ENCODE peak calls at places on chromosomes 11 and 22, in four cellular contexts. T is CD4-positive, alpha-beta T cell; V is choroid plexus epithelial cell; U is cardiac muscle cell. J is an unnamed sample.

GRCh38 chr11:16357776-16358175 is 1.4 kb upstream of the SOX6 start:
- DNase-seq in T (no peak), V (no peak), U (no peak), J (no peak)

GRCh38 chr22:26737262-26737661 is 79.9 kb downstream of the MIAT start:
- DNase-seq in T (no peak), V (no peak), U (no peak), J (no peak)

GRCh38 chr11:2725367-2726300 is 25.8 kb upstream of the KCNQ1OT1 start:
- DNase-seq in T (no peak), V (peak), U (no peak), J (no peak)

GRCh38 chr11:16494918-16495691 is 138.8 kb upstream of the SOX6 start:
- DNase-seq in T (no peak), V (no peak), U (no peak), J (no peak)

GRCh38 chr11:80843266-80843974 is 1402.6 kb upstream of the TENM4 start:
- DNase-seq in T (no peak), V (no peak), U (no peak), J (no peak)

GRCh38 chr11:20362481-20362880 is 1.0 kb upstream of the HTATIP2 start:
- DNase-seq in T (no peak), V (no peak), U (no peak), J (no peak)

GRCh38 chr11:122690801-122691649 is 35.5 kb downstream of the UBASH3B start:
- DNase-seq in T (no peak), V (peak), U (peak), J (no peak)

GRCh38 chr11:91178366-91178765 is 955.5 kb upstream of the CHORDC1 start:
- DNase-seq in T (no peak), V (peak), U (no peak), J (no peak)

GRCh38 chr11:61601512-61601911 is 20.6 kb upstream of the SYT7 start:
- DNase-seq in T (no peak), V (no peak), U (no peak), J (no peak)

GRCh38 chr22:35838849-35839646 is 121.4 kb downstream of the APOL5 start:
- DNase-seq in T (no peak), V (peak), U (peak), J (no peak)

GRCh38 chr11:27599217-27599616 is 92.6 kb upstream of the LIN7C start:
- DNase-seq in T (no peak), V (no peak), U (no peak), J (no peak)

GRCh38 chr11:105697291-105697690 is 87.4 kb downstream of the GRIA4 start:
- DNase-seq in T (no peak), V (no peak), U (no peak), J (no peak)

GRCh38 chr11:82906931-82907330 is 5.4 kb downstream of the DDIAS start:
- DNase-seq in T (no peak), V (peak), U (no peak), J (no peak)

GRCh38 chr11:46618789-46619188 is 1.4 kb downstream of the ATG13 start:
- DNase-seq in T (no peak), V (peak), U (no peak), J (no peak)

GRCh38 chr11:78588517-78588916 is 13.9 kb upstream of the NARS2 start:
- DNase-seq in T (no peak), V (no peak), U (no peak), J (no peak)

GRCh38 chr11:78587446-78587845 is 12.8 kb upstream of the NARS2 start:
- DNase-seq in T (no peak), V (no peak), U (no peak), J (no peak)

GRCh38 chr11:78583889-78584288 is 9.2 kb upstream of the NARS2 start:
- DNase-seq in T (no peak), V (no peak), U (no peak), J (no peak)

GRCh38 chr11:78586452-78587046 is 11.9 kb upstream of the NARS2 start:
- DNase-seq in T (no peak), V (peak), U (no peak), J (no peak)
- TF ChIP-seq CTCF in T (peak), V (peak), U (peak), J (peak)

GRCh38 chr11:101759771-101760450 is 154.9 kb upstream of the CEP126 start:
- DNase-seq in T (no peak), V (peak), U (peak), J (no peak)
- TF ChIP-seq CTCF in T (no peak), V (peak), U (peak), J (no peak)

GRCh38 chr11:68440254-68440653 is 20.3 kb upstream of the PPP6R3 start:
- DNase-seq in T (no peak), V (peak), U (no peak), J (no peak)

GRCh38 chr11:68437927-68438657 is 22.5 kb upstream of the PPP6R3 start:
- DNase-seq in T (no peak), V (no peak), U (no peak), J (no peak)

GRCh38 chr11:68439355-68440065 is 21.0 kb upstream of the PPP6R3 start:
- DNase-seq in T (no peak), V (peak), U (no peak), J (no peak)

GRCh38 chr11:68436985-68437926 is 23.3 kb upstream of the PPP6R3 start:
- DNase-seq in T (no peak), V (peak), U (no peak), J (no peak)

DNA sequence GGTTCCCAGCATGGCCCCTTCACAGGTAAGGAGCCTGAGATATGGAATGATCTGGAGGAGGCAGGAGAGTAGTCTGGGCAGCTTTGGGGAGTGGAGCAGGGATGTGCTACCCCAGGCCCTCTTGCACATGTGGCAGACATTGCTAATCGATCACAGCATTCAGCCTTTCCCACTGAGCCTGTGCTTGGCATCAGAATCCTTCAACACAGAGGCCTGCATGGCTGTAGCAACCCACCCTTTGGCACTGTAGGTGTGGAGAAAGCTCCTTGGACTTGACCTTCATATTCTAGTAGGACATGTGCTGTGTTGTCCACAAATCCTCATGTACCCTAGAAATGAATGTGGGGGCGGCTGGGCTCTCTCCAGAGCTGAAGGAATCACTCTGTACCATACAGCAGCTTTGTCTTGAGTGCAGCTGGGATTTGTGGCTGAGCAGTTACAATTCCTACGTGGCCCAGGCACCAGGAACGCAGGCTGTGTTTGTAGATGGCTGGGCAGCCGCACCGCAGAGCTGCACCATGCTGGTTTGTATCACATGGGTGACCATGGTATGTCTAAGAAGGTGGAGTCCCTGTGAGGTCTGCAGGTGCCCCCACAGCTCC is 21.8 kb upstream of the PPP6R3 start:
- DNase-seq in T (no peak), V (no peak), U (no peak), J (no peak)
- TF ChIP-seq CTCF in T (no peak), V (no peak), U (no peak), J (no peak)

DNA sequence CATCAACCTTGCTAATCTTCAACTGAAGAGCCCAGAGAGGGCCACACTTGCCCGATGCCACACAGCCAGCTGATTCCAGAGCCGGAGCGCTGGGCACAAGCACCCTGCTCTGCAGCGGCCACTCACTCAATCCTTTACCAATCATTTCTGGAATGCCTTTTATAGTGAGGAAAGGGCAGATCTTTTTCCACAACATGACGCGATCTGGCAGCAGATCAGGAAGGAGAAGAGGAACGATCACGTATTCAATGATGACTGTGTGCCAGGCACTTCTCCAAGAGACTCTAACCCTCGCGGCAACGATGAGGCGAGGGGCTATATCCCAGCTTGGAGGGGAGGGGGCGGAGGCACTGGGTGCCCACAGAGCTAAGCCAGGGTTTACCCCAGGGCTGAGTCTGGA is 56.3 kb upstream of the TCF20 start:
- DNase-seq in T (no peak), V (no peak), U (no peak), J (no peak)
- TF ChIP-seq CTCF in T (no peak), V (no peak), U (no peak), J (no peak)

DNA sequence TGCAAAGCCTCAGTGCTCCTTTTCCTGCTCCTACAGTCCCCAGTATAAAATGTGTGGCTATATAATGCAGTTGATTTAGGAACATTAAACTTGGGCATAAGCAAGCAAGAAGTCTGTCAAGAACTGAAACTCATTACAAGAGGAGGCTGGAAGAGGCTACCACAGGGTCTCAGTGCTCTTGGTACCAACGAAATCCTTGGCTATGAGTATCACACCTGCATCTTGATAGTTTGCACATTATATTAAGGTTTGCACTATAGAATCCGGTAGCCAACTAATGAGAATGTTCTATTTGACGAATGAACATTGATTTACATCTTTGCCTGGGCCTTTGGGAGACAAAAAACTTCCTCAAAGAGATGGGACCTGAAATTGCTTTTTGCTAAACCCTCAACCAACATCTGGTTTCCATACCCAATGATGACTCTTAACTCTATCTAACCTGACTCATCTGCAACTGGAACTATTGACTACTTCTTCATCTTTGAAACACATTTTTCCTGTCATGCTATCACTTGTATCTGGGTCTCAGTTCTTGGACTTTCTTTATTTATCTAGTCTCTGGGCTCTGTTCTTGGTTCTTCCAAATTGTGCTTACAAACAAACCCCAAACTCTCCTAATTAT is 207.2 kb upstream of the CTSC start:
- DNase-seq in T (no peak), V (no peak), U (no peak), J (no peak)
- TF ChIP-seq CTCF in T (no peak), V (no peak), U (no peak), J (no peak)

DNA sequence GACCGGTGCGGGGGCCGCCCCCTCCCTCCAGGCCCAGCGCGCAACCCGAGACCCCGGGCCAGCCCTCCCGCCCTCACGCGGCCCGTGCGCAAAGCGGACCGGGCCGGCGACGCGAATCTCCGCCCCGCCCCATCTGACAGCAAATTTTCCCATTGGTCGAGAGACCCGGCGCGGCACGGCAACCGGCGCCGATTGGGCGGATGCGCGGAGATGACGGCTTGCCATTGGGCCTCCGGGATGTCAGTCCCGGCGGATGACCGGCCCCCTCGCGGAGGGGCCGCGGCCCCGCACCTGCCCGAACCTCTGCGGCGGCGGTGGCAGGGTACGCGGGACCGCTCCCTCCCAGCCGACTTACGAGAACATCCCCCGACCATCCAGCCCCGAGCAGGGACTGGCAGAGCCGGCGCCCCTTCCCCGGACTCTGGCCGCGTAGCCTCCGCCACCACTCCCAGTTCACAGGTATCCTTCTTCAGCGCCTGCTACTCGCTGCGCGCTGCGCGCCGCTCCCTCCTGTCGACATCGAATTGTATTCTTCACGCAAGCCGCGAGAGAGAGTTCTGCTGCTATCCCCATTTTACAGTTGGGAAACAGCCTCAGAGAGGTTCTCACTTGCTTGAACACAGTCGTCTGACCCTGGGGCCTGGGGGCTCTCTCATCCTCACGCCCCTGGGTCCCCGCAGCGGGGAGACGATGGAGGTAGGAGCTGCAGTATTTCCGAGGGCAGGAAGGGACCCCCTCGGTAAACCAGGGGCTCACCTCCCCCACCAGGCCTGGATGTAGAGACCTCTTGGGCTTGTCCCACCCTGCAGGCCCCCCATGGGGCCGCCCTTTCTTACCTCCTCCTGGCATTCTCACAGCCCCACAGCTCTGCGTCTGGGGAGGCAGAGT is at the start of gene ARVCF:
- DNase-seq in T (peak), V (peak), U (peak), J (peak)
- TF ChIP-seq CTCF in T (peak), V (no peak), U (peak), J (peak)

GRCh38 chr22:45818130-45819085 is 146.8 kb downstream of the ATXN10 start:
- DNase-seq in T (no peak), V (peak), U (peak), J (no peak)

GRCh38 chr22:45812910-45813309 is 141.3 kb downstream of the ATXN10 start:
- DNase-seq in T (no peak), V (no peak), U (no peak), J (no peak)

GRCh38 chr22:45819305-45819704 is 147.7 kb downstream of the ATXN10 start:
- DNase-seq in T (no peak), V (no peak), U (no peak), J (no peak)

GRCh38 chr22:45817705-45818104 is 146.1 kb downstream of the ATXN10 start:
- DNase-seq in T (no peak), V (no peak), U (no peak), J (no peak)

DNA sequence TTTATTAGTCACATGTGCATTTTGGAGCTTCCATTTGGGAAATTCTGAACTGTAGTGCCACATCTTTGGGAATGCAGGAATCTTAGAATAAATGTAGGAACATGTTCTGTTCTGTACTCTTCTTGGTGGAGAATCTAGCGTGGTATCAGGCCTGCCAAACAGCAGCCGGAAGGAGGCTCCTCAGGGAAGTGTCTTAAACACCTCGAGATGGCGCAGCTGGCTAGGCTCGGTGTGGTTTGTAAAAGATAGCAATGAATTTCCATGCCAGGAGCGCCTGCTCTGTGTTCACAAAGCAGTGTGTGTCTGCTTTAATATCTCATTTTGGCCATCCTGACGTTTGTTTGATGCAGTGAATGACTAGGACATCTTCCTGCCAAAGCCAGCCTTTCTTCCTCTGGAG is 145.1 kb downstream of the ATXN10 start:
- DNase-seq in T (no peak), V (no peak), U (no peak), J (no peak)
- TF ChIP-seq CTCF in T (no peak), V (no peak), U (no peak), J (no peak)

GRCh38 chr11:10761085-10761698 is 10.1 kb downstream of the CTR9 start:
- DNase-seq in T (no peak), V (no peak), U (no peak), J (no peak)

GRCh38 chr11:10762185-10762584 is 11.1 kb downstream of the CTR9 start:
- DNase-seq in T (no peak), V (no peak), U (no peak), J (no peak)

GRCh38 chr11:10762913-10763421 is 11.9 kb downstream of the CTR9 start:
- DNase-seq in T (no peak), V (peak), U (no peak), J (no peak)

GRCh38 chr11:10764412-10764811 is 13.4 kb downstream of the CTR9 start:
- DNase-seq in T (no peak), V (no peak), U (no peak), J (no peak)

GRCh38 chr11:10763766-10764165 is 12.7 kb downstream of the CTR9 start:
- DNase-seq in T (no peak), V (no peak), U (no peak), J (no peak)
- TF ChIP-seq CTCF in T (no peak), V (no peak), U (no peak), J (no peak)

J was measured in progenitor cell of endocrine pancreas.